ENCODE peak calls at places on chromosomes 4 and X, in six cellular contexts. D is ovary, S is foreskin keratinocyte, C is lower leg skin, M is astrocyte of the spinal cord, A is mesothelial cell of epicardium. Z is an unnamed sample.

GRCh38 chr4:8067274-8067936 is 91.2 kb downstream of the ABLIM2 start:
- DNase-seq in D (no peak), S (no peak), C (no peak), M (no peak), A (no peak), Z (no peak)

GRCh38 chr4:42396361-42397255 is 680 bp upstream of the SHISA3 start:
- DNase-seq in D (no peak), S (no peak), C (no peak), M (peak; percentile 10), A (no peak), Z (peak; percentile 23)

GRCh38 chr4:96776922-96777510 is 937.1 kb downstream of the PDHA2 start:
- DNase-seq in D (no peak), S (no peak), C (no peak), M (no peak), A (no peak), Z (no peak)

GRCh38 chrX:131816551-131817136 is 206.5 kb upstream of the STK26 start:
- DNase-seq in D (peak; percentile 84), S (no peak), C (peak; percentile 65), M (peak; percentile 85), A (no peak), Z (no peak)

GRCh38 chr4:64518600-64518999 is 109.3 kb upstream of the TECRL start:
- DNase-seq in D (no peak), S (no peak), C (no peak), M (no peak), A (no peak), Z (no peak)

GRCh38 chr4:174714393-174715211 is 114.4 kb downstream of the GLRA3 start:
- DNase-seq in D (no peak), S (peak; percentile 16), C (peak; percentile 26), M (peak; percentile 54), A (no peak), Z (peak; percentile 41)

GRCh38 chr4:80138556-80139538 is 58.5 kb upstream of the PRDM8 start:
- DNase-seq in D (no peak), S (peak; percentile 61), C (peak; percentile 30), M (peak; percentile 53), A (no peak), Z (no peak)

GRCh38 chr4:141524116-141524515 is 112.3 kb upstream of the IL15 start:
- DNase-seq in D (no peak), S (no peak), C (no peak), M (no peak), A (no peak), Z (no peak)

GRCh38 chrX:53317365-53318069 is 36.1 kb upstream of the IQSEC2 start:
- DNase-seq in D (peak; percentile 57), S (no peak), C (peak; percentile 22), M (peak; percentile 35), A (peak; percentile 43), Z (peak; percentile 75)

GRCh38 chr4:77821775-77822174 is 2.6 kb upstream of the CNOT6L start:
- DNase-seq in D (no peak), S (no peak), C (no peak), M (no peak), A (no peak), Z (no peak)

GRCh38 chrX:96436105-96436504 is 248.5 kb upstream of the DIAPH2 start:
- DNase-seq in D (no peak), S (peak; percentile 5), C (no peak), M (peak; percentile 53), A (no peak), Z (no peak)

GRCh38 chr4:83339573-83339972 is 4.9 kb upstream of the HPSE start:
- DNase-seq in D (no peak), S (no peak), C (no peak), M (no peak), A (no peak), Z (no peak)

GRCh38 chr4:99430106-99430505 is 5.0 kb downstream of the ADH7 start:
- DNase-seq in D (no peak), S (no peak), C (no peak), M (no peak), A (no peak), Z (no peak)

GRCh38 chrX:10213716-10214115 is 56.9 kb downstream of the CLCN4 start:
- DNase-seq in D (no peak), S (no peak), C (no peak), M (no peak), A (no peak), Z (no peak)

GRCh38 chrX:142238536-142238935 is 33.4 kb upstream of the MAGEC2 start:
- DNase-seq in D (no peak), S (no peak), C (no peak), M (no peak), A (no peak), Z (no peak)

GRCh38 chr4:91267543-91267942 is 1036.2 kb upstream of the GRID2 start:
- DNase-seq in D (no peak), S (no peak), C (no peak), M (no peak), A (no peak), Z (no peak)

GRCh38 chr4:151677193-151677592 is 83.6 kb downstream of the GATB start:
- DNase-seq in D (no peak), S (no peak), C (no peak), M (no peak), A (no peak), Z (no peak)

GRCh38 chr4:139764192-139764591 is 98.6 kb downstream of the MGST2 start:
- DNase-seq in D (no peak), S (no peak), C (no peak), M (no peak), A (no peak), Z (no peak)

GRCh38 chr4:53855886-53856260 is 208.5 kb downstream of the CHIC2 start:
- DNase-seq in D (no peak), S (peak; percentile 58), C (no peak), M (peak; percentile 84), A (no peak), Z (no peak)

GRCh38 chr4:1463088-1463926 is 57.1 kb upstream of the NKX1-1 start:
- DNase-seq in D (peak; percentile 30), S (no peak), C (no peak), M (no peak), A (no peak), Z (peak; percentile 79)

GRCh38 chrX:134626434-134626833 is 31.8 kb downstream of the PLAC1 start:
- DNase-seq in D (no peak), S (no peak), C (peak; percentile 35), M (no peak), A (no peak), Z (no peak)

GRCh38 chr4:124433500-124433899 is 279.0 kb downstream of the ANKRD50 start:
- DNase-seq in D (no peak), S (peak; percentile 27), C (no peak), M (peak; percentile 41), A (no peak), Z (no peak)

GRCh38 chr4:15702941-15703403 is at the start of gene BST1:
- DNase-seq in D (peak; percentile 47), S (no peak), C (peak; percentile 74), M (peak; percentile 68), A (no peak), Z (peak; percentile 43)

GRCh38 chrX:56231706-56232105 is 450 bp upstream of the KLF8 start:
- DNase-seq in D (no peak), S (no peak), C (no peak), M (no peak), A (no peak), Z (no peak)

DNA sequence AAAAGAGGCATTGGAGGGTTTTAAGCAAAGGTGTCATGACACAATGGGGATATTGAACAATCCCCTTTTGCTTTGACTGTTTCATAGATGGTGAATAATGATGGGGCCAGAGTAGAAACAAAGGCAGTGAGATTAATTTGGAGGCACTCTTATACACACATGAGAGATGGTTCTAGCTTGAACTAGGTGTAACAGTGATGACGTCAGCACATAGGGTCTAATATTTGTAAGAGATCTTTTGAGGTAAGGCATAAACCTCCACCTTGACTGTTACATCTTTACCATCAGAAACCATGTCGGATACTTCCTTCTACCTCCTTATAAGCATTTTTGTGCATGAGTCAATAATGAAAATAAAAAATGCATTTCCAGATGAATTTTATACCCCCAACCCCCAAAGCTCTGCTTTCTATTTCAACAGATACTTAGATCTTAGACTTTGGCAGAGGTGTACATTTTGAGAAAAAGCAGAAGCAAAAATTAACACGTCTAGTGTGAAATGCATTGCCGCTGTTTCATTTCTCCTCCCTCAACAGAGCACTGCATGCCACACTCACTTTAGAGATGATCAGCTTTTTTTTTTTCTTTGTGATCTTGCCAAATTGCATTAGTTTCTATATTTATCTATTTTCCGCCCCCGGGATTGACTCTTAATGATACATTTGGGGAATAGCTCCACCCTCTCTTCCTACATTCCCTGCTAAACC is 87.2 kb downstream of the HS3ST1 start:
- DNase-seq in D (no peak), S (no peak), C (no peak), M (no peak), A (no peak), Z (no peak)
- TF ChIP-seq CTCF in D (no peak), S (no peak), C (no peak), M (no peak), A (no peak), Z (no peak)

GRCh38 chr4:128858875-128859696 is 49.6 kb downstream of the JADE1 start:
- DNase-seq in D (peak; percentile 70), S (no peak), C (no peak), M (peak; percentile 47), A (no peak), Z (no peak)
- TF ChIP-seq CTCF in D (no peak), S (no peak), C (no peak), M (no peak), A (no peak), Z (no peak)

GRCh38 chrX:39451061-39451460 is 646.7 kb downstream of the BCOR start:
- DNase-seq in D (peak; percentile 29), S (no peak), C (no peak), M (no peak), A (no peak), Z (no peak)

GRCh38 chrX:39452404-39452803 is 645.4 kb downstream of the BCOR start:
- DNase-seq in D (no peak), S (no peak), C (no peak), M (no peak), A (no peak), Z (no peak)

GRCh38 chrX:39453847-39454645 is 643.7 kb downstream of the BCOR start:
- DNase-seq in D (no peak), S (no peak), C (no peak), M (no peak), A (no peak), Z (peak; percentile 27)

GRCh38 chrX:39449352-39449751 is 648.1 kb downstream of the MID1IP1 start:
- DNase-seq in D (no peak), S (no peak), C (no peak), M (no peak), A (no peak), Z (no peak)

GRCh38 chrX:39450578-39450977 is 647.2 kb downstream of the BCOR start:
- DNase-seq in D (no peak), S (no peak), C (no peak), M (no peak), A (no peak), Z (no peak)
- TF ChIP-seq CTCF in D (no peak), S (no peak), C (no peak), M (no peak), A (no peak), Z (no peak)

DNA sequence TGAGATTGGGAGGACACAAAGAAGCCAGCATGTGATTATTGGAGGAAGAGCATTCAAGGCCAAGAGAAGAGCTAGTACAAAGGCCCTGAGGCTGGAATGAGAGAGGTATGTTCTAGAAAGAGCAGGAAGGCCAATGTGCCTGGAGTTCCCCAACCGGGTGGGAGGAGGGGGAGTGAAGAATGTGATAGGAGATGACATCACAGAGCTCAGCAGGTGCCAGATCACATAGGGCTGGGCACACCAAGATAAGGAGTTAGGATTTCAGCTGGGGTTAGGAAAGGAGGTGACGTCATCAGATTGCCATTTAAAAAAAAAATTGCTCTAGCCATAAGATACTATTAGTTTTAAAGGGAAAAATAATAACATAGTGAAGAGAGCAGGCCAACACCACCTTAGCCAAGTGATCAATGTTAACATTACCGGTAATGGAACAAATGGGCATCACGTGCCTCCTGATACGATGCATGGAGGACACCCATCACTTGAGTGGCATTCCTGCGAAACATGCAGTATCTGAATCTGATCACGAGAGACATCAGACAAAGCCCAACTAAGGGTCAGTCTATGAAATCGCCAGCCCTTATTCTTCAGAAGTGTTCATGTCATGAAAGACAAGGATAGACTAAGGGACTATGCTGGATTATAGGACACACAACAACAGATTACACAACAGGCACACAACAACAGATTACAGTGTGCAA is 344.3 kb downstream of the BCOR start:
- DNase-seq in D (no peak), S (peak; percentile 44), C (no peak), M (no peak), A (no peak), Z (no peak)
- TF ChIP-seq CTCF in D (no peak), S (no peak), C (no peak), M (no peak), A (no peak), Z (no peak)

Z was measured in glutamatergic neuron.